ENCODE peak calls at places on chromosome 4, in six cellular contexts. T is esophagus squamous epithelium, O is uterus, W is tibial nerve, L is transverse colon, B is esophagus muscularis mucosa. U is an unnamed sample.

GRCh38 chr4:44817905-44818304 is 91.5 kb upstream of the GNPDA2 start:
- DNase-seq in L (no peak), B (no peak), T (no peak), W (no peak), O (no peak), U (no peak)

GRCh38 chr4:6918345-6918744 is 8.7 kb downstream of the TBC1D14 start:
- DNase-seq in W (no peak), O (no peak), T (no peak), B (no peak), L (no peak), U (no peak)

GRCh38 chr4:56400560-56400959 is 13.3 kb upstream of the AASDH start:
- DNase-seq in T (no peak), O (no peak), B (no peak), W (no peak), L (no peak), U (no peak)

GRCh38 chr4:14168919-14169318 is 541.4 kb upstream of the BOD1L1 start:
- DNase-seq in T (no peak), W (peak), B (no peak), O (peak), L (peak), U (no peak)

GRCh38 chr4:22483551-22483981 is 32.3 kb downstream of the ADGRA3 start:
- DNase-seq in B (no peak), L (no peak), O (no peak), T (no peak), W (no peak), U (no peak)

GRCh38 chr4:56958111-56958517 is 19.3 kb downstream of the NOA1 start:
- DNase-seq in L (peak), T (peak), O (peak), W (peak), B (peak), U (no peak)

GRCh38 chr4:48329193-48329592 is 12.1 kb upstream of the SLAIN2 start:
- DNase-seq in O (no peak), L (no peak), B (no peak), T (no peak), W (no peak), U (no peak)

GRCh38 chr4:185144601-185145240 is 1.7 kb downstream of the SLC25A4 start:
- DNase-seq in L (no peak), W (no peak), T (no peak), O (no peak), B (peak), U (no peak)

GRCh38 chr4:85029453-85029852 is 63.0 kb upstream of the WDFY3 start:
- DNase-seq in B (no peak), W (no peak), O (no peak), T (no peak), L (no peak), U (no peak)

GRCh38 chr4:87734936-87735335 is 64.4 kb upstream of the IBSP start:
- DNase-seq in T (no peak), O (no peak), B (no peak), W (no peak), L (no peak), U (no peak)

GRCh38 chr4:73458184-73459047 is 22.4 kb downstream of the AFP start:
- DNase-seq in O (no peak), L (no peak), B (no peak), T (no peak), W (no peak), U (no peak)
- TF ChIP-seq POLR2A in O (no peak), L (no peak), B (no peak), T (no peak), W (no peak), U (no peak)

DNA sequence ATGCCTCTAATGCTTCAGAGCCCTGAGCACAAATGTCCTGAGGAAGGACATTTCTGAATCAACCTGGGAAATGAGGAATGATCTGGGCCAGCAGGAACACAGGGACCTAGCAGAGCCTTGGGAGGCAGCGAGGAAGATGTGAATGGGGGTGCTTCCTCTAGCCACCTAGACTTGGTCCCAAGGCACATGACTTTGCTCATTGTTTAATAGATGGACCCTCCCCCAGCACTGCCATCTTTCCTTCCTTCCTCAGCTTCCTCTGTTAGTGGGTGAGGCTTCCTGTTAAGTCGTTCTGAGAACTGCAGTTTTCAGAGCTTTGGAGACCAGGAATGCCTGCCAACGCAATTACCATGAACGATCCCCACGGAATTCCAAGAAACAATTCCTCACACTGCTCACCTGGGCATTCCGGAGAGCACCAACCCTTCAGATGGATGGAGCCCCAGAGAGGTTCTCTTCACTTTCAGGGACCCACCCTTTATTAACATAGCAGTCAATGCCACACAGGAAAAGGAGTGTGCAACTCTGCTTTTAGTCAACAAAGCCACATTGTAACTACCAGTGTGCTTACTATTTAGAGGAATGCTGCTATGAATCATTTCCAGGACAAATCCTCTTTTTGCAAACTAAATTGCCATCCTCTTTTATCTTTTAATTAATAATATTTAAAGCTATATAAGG is 48.5 kb upstream of the STIM2 start:
- DNase-seq in B (no peak), T (no peak), W (no peak), O (no peak), L (no peak), U (no peak)
- TF ChIP-seq POLR2A in B (no peak), T (no peak), W (no peak), O (no peak), L (no peak), U (no peak)

GRCh38 chr4:169010125-169011023 is at the start of gene CBR4:
- DNase-seq in L (peak), T (peak), W (peak), O (peak), B (peak), U (peak)
- TF ChIP-seq POLR2A in L (peak), T (peak), W (peak), O (peak), B (no peak), U (peak)

GRCh38 chr4:158181906-158182305 is 9.1 kb upstream of the GASK1B start:
- DNase-seq in L (no peak), T (no peak), W (no peak), O (no peak), B (no peak), U (no peak)

GRCh38 chr4:158176776-158177175 is 4.0 kb upstream of the GASK1B start:
- DNase-seq in O (no peak), B (no peak), L (no peak), T (no peak), W (no peak), U (no peak)

GRCh38 chr4:158186815-158187214 is 14.0 kb upstream of the GASK1B start:
- DNase-seq in W (no peak), T (no peak), B (no peak), O (no peak), L (no peak), U (no peak)

GRCh38 chr4:158179465-158179864 is 6.6 kb upstream of the GASK1B start:
- DNase-seq in L (no peak), T (no peak), B (no peak), O (no peak), W (no peak), U (no peak)

GRCh38 chr4:158182736-158183135 is 9.9 kb upstream of the GASK1B start:
- DNase-seq in T (no peak), B (no peak), O (no peak), L (no peak), W (no peak), U (no peak)
- TF ChIP-seq POLR2A in T (no peak), B (no peak), O (no peak), L (no peak), W (no peak), U (no peak)

GRCh38 chr4:40744218-40744617 is 5.5 kb upstream of the NSUN7 start:
- DNase-seq in B (no peak), W (no peak), T (no peak), L (no peak), O (no peak), U (no peak)

GRCh38 chr4:40750461-40751258 is 905 bp downstream of the NSUN7 start:
- DNase-seq in B (no peak), T (no peak), O (no peak), W (no peak), L (peak), U (no peak)

GRCh38 chr4:40747436-40747835 is 2.3 kb upstream of the NSUN7 start:
- DNase-seq in B (no peak), T (no peak), W (no peak), L (no peak), O (no peak), U (no peak)

GRCh38 chr4:40745585-40745984 is 4.2 kb upstream of the NSUN7 start:
- DNase-seq in O (no peak), T (no peak), B (no peak), L (no peak), W (no peak), U (no peak)

DNA sequence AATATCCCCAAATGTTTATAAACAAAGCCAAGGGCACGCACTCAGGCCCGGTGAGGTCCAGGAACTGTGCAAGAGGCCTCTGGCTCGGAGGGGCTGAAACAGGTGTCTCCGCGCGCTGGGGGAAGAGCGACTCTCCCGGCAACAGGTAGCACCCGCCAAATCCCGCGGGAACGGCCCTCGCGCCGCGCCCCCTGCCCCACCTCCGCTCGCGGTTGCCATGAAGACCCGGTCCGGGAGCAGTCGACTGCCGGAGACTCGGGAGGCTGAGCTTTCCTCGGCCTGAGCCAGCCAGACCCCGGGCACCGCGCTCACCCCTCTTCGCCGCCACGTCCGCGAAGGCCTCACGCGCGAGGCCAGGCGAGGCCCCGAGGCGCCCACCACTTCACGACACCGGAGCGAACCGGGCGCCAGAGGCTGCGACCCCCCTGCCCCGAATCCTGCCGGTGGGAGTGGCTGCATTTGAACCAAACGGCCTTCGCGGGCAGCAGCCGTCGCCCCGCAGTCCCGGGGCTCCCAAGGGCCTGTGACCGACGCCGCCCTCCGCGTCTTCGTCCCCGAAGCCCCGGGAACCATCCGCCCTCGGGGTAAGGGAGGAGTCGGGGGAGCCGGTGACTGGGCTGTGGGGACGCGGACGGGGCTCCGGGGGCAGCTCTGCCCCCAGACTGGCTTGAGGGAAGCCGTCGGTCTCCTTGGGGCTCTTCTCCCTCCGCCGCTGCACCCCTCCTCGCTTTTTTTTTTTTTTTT is at the start of gene NSUN7:
- DNase-seq in B (no peak), L (peak), W (no peak), T (no peak), O (peak), U (peak)
- TF ChIP-seq POLR2A in B (no peak), L (peak), W (no peak), T (no peak), O (peak), U (no peak)